ENCODE peak calls at places on chromosomes 6 and 20, in ten cellular contexts. U is A549, O is tibial nerve, Y is sigmoid colon, T is esophagus muscularis mucosa, D is K562, J is ovary, E is stomach, Q is HepG2, H is suprapubic skin. V is an unnamed sample.

GRCh38 chr6:38107073-38107472 is 287.5 kb downstream of the ZFAND3 start:
- DNase-seq in O (no peak), Y (no peak), H (no peak), E (no peak), J (no peak), D (no peak), Q (no peak), T (no peak), U (no peak), V (no peak)

GRCh38 chr20:23508896-23509579 is 18.1 kb downstream of the CST8 start:
- DNase-seq in D (no peak), Y (no peak), Q (no peak), O (no peak), T (peak), U (no peak), E (no peak), H (no peak), J (no peak), V (no peak)

GRCh38 chr6:165245716-165246115 is 63.7 kb downstream of the C6orf118 start:
- DNase-seq in Y (no peak), J (no peak), H (no peak), Q (no peak), O (no peak), E (no peak), T (no peak), D (no peak), U (no peak), V (no peak)

GRCh38 chr6:28589234-28589951 is 63.7 kb downstream of the GPX5 start:
- DNase-seq in E (no peak), J (peak), O (no peak), H (no peak), T (no peak), U (peak), Q (peak), Y (no peak), D (no peak), V (peak)

GRCh38 chr6:12361042-12361765 is 71.0 kb downstream of the EDN1 start:
- DNase-seq in Q (no peak), J (no peak), T (no peak), H (no peak), Y (no peak), U (no peak), O (no peak), E (no peak), D (no peak), V (no peak)

GRCh38 chr6:138609801-138610430 is 110.6 kb upstream of the NHSL1 start:
- DNase-seq in Y (no peak), Q (peak), T (no peak), H (no peak), O (no peak), E (no peak), U (no peak), D (no peak), J (no peak), V (no peak)

GRCh38 chr6:138577151-138577915 is 78.0 kb upstream of the NHSL1 start:
- DNase-seq in D (no peak), Q (no peak), T (no peak), J (no peak), O (no peak), Y (no peak), E (no peak), H (no peak), U (no peak), V (no peak)

GRCh38 chr20:57996936-57997629 is 231.4 kb downstream of the ANKRD60 start:
- DNase-seq in E (no peak), T (no peak), U (peak), J (no peak), O (no peak), H (no peak), Q (no peak), Y (no peak), D (no peak), V (no peak)

GRCh38 chr6:152942319-152942869 is 40.4 kb downstream of the FBXO5 start:
- DNase-seq in E (no peak), J (no peak), Q (no peak), Y (no peak), T (no peak), O (no peak), U (no peak), H (no peak), D (no peak), V (no peak)

GRCh38 chr6:1596088-1596852 is 13.4 kb upstream of the FOXC1 start:
- DNase-seq in Y (peak), U (no peak), H (peak), D (peak), O (no peak), J (peak), Q (peak), T (no peak), E (peak), V (peak)

GRCh38 chr6:156963712-156964700 is 186.8 kb downstream of the ARID1B start:
- DNase-seq in O (no peak), T (no peak), H (no peak), U (no peak), E (no peak), D (no peak), J (no peak), Y (no peak), Q (peak), V (no peak)

GRCh38 chr6:69729870-69730449 is 66.8 kb downstream of the LMBRD1 start:
- DNase-seq in U (no peak), Q (no peak), J (no peak), H (no peak), O (no peak), T (no peak), D (no peak), E (no peak), Y (no peak), V (no peak)

GRCh38 chr6:157269261-157269794 is 54.0 kb downstream of the TMEM242 start:
- DNase-seq in J (peak), T (no peak), D (no peak), O (no peak), H (peak), Y (peak), Q (no peak), U (no peak), E (peak), V (peak)

GRCh38 chr6:5072440-5072839 is 12.7 kb upstream of the PPP1R3G start:
- DNase-seq in D (no peak), H (no peak), O (no peak), E (no peak), T (no peak), J (no peak), Y (no peak), U (no peak), Q (no peak), V (no peak)

GRCh38 chr6:21395121-21395520 is 198.4 kb upstream of the SOX4 start:
- DNase-seq in H (no peak), Q (no peak), U (no peak), O (no peak), E (no peak), D (no peak), J (no peak), T (no peak), Y (no peak), V (no peak)

GRCh38 chr20:13295637-13296036 is 74.6 kb downstream of the ISM1 start:
- DNase-seq in Y (no peak), D (no peak), U (no peak), Q (no peak), T (no peak), E (no peak), J (no peak), O (no peak), H (no peak), V (no peak)

GRCh38 chr6:30130887-30131862 is 4.8 kb upstream of the TRIM40 start:
- DNase-seq in E (peak), Y (peak), T (peak), O (no peak), H (no peak), D (peak), Q (peak), J (peak), U (peak), V (peak)

GRCh38 chr6:47527274-47527673 is 49.7 kb downstream of the CD2AP start:
- DNase-seq in T (no peak), H (no peak), D (no peak), Q (no peak), Y (no peak), O (no peak), E (no peak), J (no peak), U (no peak), V (no peak)

GRCh38 chr6:112603726-112604125 is 256.6 kb downstream of the RFPL4B start:
- DNase-seq in E (no peak), U (no peak), O (no peak), Q (no peak), Y (no peak), H (no peak), D (no peak), J (no peak), T (no peak), V (no peak)

GRCh38 chr20:57388953-57389694 is 2.1 kb upstream of the RBM38 start:
- DNase-seq in D (peak), O (peak), Y (peak), E (peak), J (peak), Q (peak), U (no peak), H (no peak), T (no peak), V (peak)

GRCh38 chr6:129134535-129134934 is 251.6 kb downstream of the LAMA2 start:
- DNase-seq in J (no peak), Q (no peak), Y (no peak), H (no peak), E (no peak), D (no peak), O (no peak), T (no peak), U (no peak), V (no peak)

GRCh38 chr6:29984992-29985391 is 42.7 kb downstream of the HLA-A start:
- DNase-seq in Y (no peak), U (no peak), Q (no peak), D (no peak), O (no peak), J (no peak), E (no peak), T (no peak), H (peak), V (no peak)

GRCh38 chr20:7361321-7361720 is 578.9 kb downstream of the HAO1 start:
- DNase-seq in H (no peak), Q (no peak), Y (no peak), E (no peak), D (no peak), O (no peak), U (no peak), T (no peak), J (no peak), V (no peak)

GRCh38 chr6:36358235-36358915 is 21.7 kb upstream of the BNIP5 start:
- DNase-seq in Y (no peak), Q (peak), H (no peak), D (peak), U (no peak), E (no peak), J (peak), T (no peak), O (peak), V (no peak)

GRCh38 chr6:36362551-36363389 is 24.7 kb downstream of the ETV7 start:
- DNase-seq in O (no peak), T (no peak), D (no peak), J (peak), Q (no peak), E (no peak), H (no peak), Y (no peak), U (no peak), V (no peak)

GRCh38 chr6:36357872-36358234 is 21.2 kb upstream of the BNIP5 start:
- DNase-seq in T (no peak), D (no peak), E (no peak), U (no peak), J (no peak), H (no peak), Y (no peak), Q (no peak), O (no peak), V (no peak)

GRCh38 chr6:36360241-36361054 is 23.8 kb upstream of the BNIP5 start:
- DNase-seq in E (peak), D (peak), T (peak), J (peak), O (peak), H (peak), Q (peak), Y (peak), U (peak), V (peak)

DNA sequence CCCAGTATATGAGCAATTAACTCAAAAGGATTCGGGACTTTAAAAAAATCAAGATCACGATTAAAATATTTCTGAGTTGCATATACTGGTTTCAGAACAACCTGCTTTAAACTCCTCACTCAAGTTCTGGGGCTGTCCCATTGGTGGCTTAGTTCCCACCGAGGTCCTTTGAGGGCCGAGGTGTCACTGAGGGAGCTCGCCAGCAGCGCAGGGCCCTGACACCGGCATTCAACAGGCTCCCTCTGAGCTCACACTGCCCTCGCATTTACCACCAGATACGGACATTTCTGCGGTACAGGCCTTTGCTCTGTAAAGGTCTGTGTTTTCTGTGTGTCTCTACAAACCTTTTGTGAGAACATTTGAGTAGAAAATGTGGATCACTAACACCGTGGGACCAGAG is 24.4 kb upstream of the BNIP5 start:
- DNase-seq in Q (no peak), J (no peak), D (no peak), T (no peak), O (no peak), Y (no peak), U (no peak), E (no peak), H (no peak), V (no peak)
- TF ChIP-seq EP300 in Q (no peak), J (no peak), D (no peak), T (no peak), O (no peak), Y (no peak), U (no peak), E (no peak), H (no peak), V (no peak)

GRCh38 chr6:105879902-105880547 is 206.1 kb upstream of the PRDM1 start:
- DNase-seq in Q (no peak), J (no peak), O (no peak), E (no peak), Y (peak), U (no peak), T (peak), D (no peak), H (no peak), V (peak)
- TF ChIP-seq EP300 in Q (no peak), J (no peak), O (peak), E (no peak), Y (no peak), U (no peak), T (no peak), D (no peak), H (no peak), V (no peak)

GRCh38 chr20:43590036-43590391 is 723 bp upstream of the IFT52 start:
- DNase-seq in E (no peak), U (peak), Q (peak), Y (peak), J (no peak), D (no peak), H (no peak), T (no peak), O (no peak), V (peak)
- TF ChIP-seq EP300 in E (no peak), U (no peak), Q (no peak), Y (no peak), J (no peak), D (no peak), H (no peak), T (no peak), O (no peak), V (no peak)

GRCh38 chr20:44946266-44946852 is 13.8 kb downstream of the TOMM34 start:
- DNase-seq in Q (no peak), E (no peak), Y (no peak), U (no peak), T (no peak), O (no peak), D (no peak), H (peak), J (no peak), V (no peak)
- TF ChIP-seq EP300 in Q (no peak), E (no peak), Y (no peak), U (no peak), T (no peak), O (no peak), D (no peak), H (no peak), J (no peak), V (no peak)

GRCh38 chr20:63896136-63896890 is 1.4 kb downstream of the DNAJC5 start:
- DNase-seq in Q (peak), Y (no peak), D (peak), E (peak), H (no peak), U (peak), J (peak), O (peak), T (no peak), V (peak)
- TF ChIP-seq EP300 in Q (no peak), Y (no peak), D (no peak), E (no peak), H (no peak), U (no peak), J (no peak), O (no peak), T (no peak), V (no peak)

DNA sequence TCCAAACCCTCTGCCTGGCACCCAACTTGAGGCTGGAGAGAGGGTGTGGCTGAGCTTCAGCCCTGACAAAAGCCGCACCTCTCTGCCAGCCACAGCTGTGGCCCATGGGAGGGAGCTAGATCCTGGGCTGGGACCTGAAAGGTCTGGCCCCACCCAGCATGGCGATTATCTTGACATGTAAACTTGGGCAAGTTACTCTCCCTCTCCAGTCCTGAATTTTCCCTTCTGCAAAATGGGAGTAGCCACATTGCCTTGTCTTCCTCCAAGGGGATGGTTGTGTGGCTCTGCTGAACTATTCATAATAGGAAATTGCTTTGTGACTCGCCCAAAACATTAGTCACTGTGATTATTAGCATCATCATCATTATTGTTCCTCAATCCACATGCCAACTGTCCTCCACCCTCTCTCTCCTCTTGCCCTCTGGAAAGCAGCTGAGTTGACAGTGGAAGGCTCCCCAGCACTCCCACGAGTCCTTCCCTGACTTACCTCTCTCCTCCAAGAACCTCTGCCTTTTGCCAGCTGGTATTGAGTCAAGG is 23.0 kb upstream of the RBPJL start:
- DNase-seq in T (no peak), H (no peak), U (no peak), D (no peak), Y (no peak), O (no peak), J (no peak), E (no peak), Q (no peak), V (no peak)
- TF ChIP-seq EP300 in T (no peak), H (no peak), U (no peak), D (no peak), Y (no peak), O (no peak), J (no peak), E (no peak), Q (no peak), V (no peak)

GRCh38 chr6:73134588-73134987 is 90.7 kb downstream of the KHDC1L start:
- DNase-seq in U (no peak), J (no peak), Y (no peak), H (no peak), T (no peak), D (peak), O (no peak), Q (peak), E (no peak), V (peak)
- TF ChIP-seq EP300 in U (no peak), J (no peak), Y (no peak), H (no peak), T (no peak), D (no peak), O (no peak), Q (no peak), E (no peak), V (no peak)

DNA sequence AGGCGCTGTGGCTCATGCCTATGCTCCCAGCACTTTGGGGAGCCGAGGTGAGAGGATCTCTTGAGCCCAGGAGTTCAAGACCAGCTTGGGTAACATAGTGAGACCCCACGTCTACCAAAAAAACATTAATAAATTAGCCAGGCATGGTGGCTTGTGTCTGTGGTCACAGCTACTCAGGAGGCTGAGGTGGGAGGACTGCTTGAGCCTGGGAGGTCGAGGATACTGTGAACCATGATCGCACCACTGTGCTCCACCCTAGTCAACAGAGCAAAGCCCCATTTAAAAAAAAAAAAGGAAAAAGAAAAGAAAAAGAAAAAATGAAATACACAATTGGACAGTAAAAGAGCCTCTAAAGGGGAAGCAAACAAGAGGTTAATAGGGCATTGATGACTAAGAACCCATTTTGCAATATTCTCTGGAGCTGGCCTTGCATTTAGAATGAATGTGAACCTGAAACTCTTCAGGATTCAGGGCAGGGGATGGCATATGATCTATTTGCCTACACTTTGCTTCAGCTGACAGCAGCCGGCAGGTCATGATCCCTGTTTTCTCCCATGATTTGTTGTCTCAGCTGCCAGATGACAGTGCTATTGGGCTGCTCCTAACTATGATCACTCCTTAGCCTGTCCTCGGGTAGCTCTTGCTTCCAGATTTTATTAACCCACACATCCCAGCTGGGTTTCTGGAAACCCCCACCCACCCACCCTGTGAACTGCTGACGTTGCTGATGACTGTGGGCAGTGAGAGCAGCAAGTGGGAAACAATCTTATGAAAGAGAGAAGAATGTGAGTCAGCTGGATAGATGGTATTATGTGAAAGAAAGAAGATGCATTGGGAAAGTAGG is 83.8 kb upstream of the ELOVL5 start:
- DNase-seq in T (no peak), U (no peak), E (no peak), D (no peak), Y (no peak), J (no peak), Q (peak), O (no peak), H (no peak), V (no peak)
- TF ChIP-seq EP300 in T (no peak), U (peak), E (no peak), D (no peak), Y (no peak), J (no peak), Q (peak), O (peak), H (no peak), V (no peak)

GRCh38 chr20:24771651-24772061 is 177.4 kb upstream of the CST7 start:
- DNase-seq in E (peak), T (no peak), Y (no peak), U (no peak), O (no peak), H (peak), D (no peak), Q (no peak), J (no peak), V (no peak)
- TF ChIP-seq EP300 in E (no peak), T (no peak), Y (no peak), U (no peak), O (no peak), H (no peak), D (no peak), Q (no peak), J (no peak), V (no peak)

GRCh38 chr20:34753706-34754461 is 49.7 kb downstream of the TP53INP2 start:
- DNase-seq in O (no peak), Y (no peak), D (no peak), J (no peak), E (no peak), U (no peak), Q (no peak), T (no peak), H (no peak), V (no peak)
- TF ChIP-seq EP300 in O (no peak), Y (no peak), D (no peak), J (no peak), E (no peak), U (no peak), Q (no peak), T (no peak), H (no peak), V (no peak)